ENCODE peak calls at places on chromosomes 5 and 9, in five cellular contexts. A is fibroblast of lung, N is bronchial epithelial cell, K is cardiac muscle cell, W is hepatocyte. O is an unnamed sample.

GRCh38 chr5:42547146-42547545 is 123.9 kb downstream of the GHR start:
- DNase-seq in W (peak), K (no peak), N (peak), A (peak), O (no peak)

GRCh38 chr9:91807640-91808246 is 142.3 kb downstream of the ROR2 start:
- DNase-seq in N (no peak), K (peak), W (no peak), A (no peak), O (no peak)

GRCh38 chr5:178058321-178059012 is 54.9 kb upstream of the N4BP3 start:
- DNase-seq in K (no peak), A (no peak), W (no peak), N (no peak), O (no peak)

GRCh38 chr9:89080193-89080592 is 88.9 kb downstream of the S1PR3 start:
- DNase-seq in K (no peak), W (no peak), N (no peak), A (no peak), O (no peak)

GRCh38 chr5:172802585-172803176 is 31.4 kb upstream of the ERGIC1 start:
- DNase-seq in K (no peak), A (peak), W (no peak), N (peak), O (no peak)

GRCh38 chr5:30607301-30607700 is 586.2 kb upstream of the CDH6 start:
- DNase-seq in A (peak), K (no peak), N (peak), W (no peak), O (no peak)

GRCh38 chr5:125257057-125257970 is 510.9 kb upstream of the ZNF608 start:
- DNase-seq in N (peak), W (no peak), A (peak), K (peak), O (no peak)

GRCh38 chr5:79666758-79667157 is 22.9 kb upstream of the CMYA5 start:
- DNase-seq in N (no peak), W (no peak), A (no peak), K (no peak), O (no peak)

GRCh38 chr9:70011366-70011765 is 32.3 kb upstream of the MAMDC2 start:
- DNase-seq in N (no peak), W (no peak), A (peak), K (no peak), O (no peak)

GRCh38 chr5:136066705-136067271 is 38.0 kb downstream of the TGFBI start:
- DNase-seq in A (peak), K (no peak), W (no peak), N (peak), O (no peak)

GRCh38 chr5:43000198-43000840 is 39.8 kb downstream of the ANXA2R start:
- DNase-seq in W (peak), K (peak), A (peak), N (no peak), O (no peak)

GRCh38 chr5:33322632-33323031 is 118.1 kb upstream of the TARS1 start:
- DNase-seq in A (no peak), W (no peak), K (no peak), N (no peak), O (no peak)

GRCh38 chr9:38039090-38039906 is 29.7 kb downstream of the SHB start:
- DNase-seq in W (no peak), N (no peak), K (peak), A (peak), O (no peak)

GRCh38 chr9:99579964-99580363 is 241.7 kb upstream of the NR4A3 start:
- DNase-seq in N (no peak), W (no peak), K (no peak), A (no peak), O (no peak)

GRCh38 chr9:98709968-98710965 is 1.5 kb upstream of the GABBR2 start:
- DNase-seq in W (peak), A (peak), K (peak), N (peak), O (no peak)

GRCh38 chr5:62575556-62575955 is 3.1 kb upstream of the LRRC70 start:
- DNase-seq in N (no peak), A (no peak), K (no peak), W (no peak), O (no peak)

GRCh38 chr5:143887302-143887638 is 75.3 kb downstream of the HMHB1 start:
- DNase-seq in N (peak), K (peak), A (peak), W (no peak), O (peak)

GRCh38 chr9:134243778-134244467 is 79.6 kb upstream of the RNU6ATAC start:
- DNase-seq in W (no peak), K (no peak), A (peak), N (no peak), O (no peak)

GRCh38 chr9:36293918-36294317 is 35.7 kb upstream of the GNE start:
- DNase-seq in K (no peak), A (no peak), N (no peak), W (no peak), O (no peak)

GRCh38 chr9:36290996-36291395 is 32.7 kb upstream of the GNE start:
- DNase-seq in K (no peak), W (no peak), A (no peak), N (no peak), O (no peak)

GRCh38 chr9:36289836-36290435 is 31.7 kb upstream of the GNE start:
- DNase-seq in N (no peak), K (no peak), A (no peak), W (no peak), O (no peak)

GRCh38 chr9:36293171-36293570 is 34.9 kb upstream of the GNE start:
- DNase-seq in K (no peak), A (no peak), N (no peak), W (no peak), O (no peak)

GRCh38 chr9:36292641-36293040 is 34.4 kb upstream of the GNE start:
- DNase-seq in A (no peak), W (no peak), K (no peak), N (no peak), O (no peak)
- TF ChIP-seq CTCF in A (no peak), W (no peak), K (no peak), N (no peak), O (no peak)

DNA sequence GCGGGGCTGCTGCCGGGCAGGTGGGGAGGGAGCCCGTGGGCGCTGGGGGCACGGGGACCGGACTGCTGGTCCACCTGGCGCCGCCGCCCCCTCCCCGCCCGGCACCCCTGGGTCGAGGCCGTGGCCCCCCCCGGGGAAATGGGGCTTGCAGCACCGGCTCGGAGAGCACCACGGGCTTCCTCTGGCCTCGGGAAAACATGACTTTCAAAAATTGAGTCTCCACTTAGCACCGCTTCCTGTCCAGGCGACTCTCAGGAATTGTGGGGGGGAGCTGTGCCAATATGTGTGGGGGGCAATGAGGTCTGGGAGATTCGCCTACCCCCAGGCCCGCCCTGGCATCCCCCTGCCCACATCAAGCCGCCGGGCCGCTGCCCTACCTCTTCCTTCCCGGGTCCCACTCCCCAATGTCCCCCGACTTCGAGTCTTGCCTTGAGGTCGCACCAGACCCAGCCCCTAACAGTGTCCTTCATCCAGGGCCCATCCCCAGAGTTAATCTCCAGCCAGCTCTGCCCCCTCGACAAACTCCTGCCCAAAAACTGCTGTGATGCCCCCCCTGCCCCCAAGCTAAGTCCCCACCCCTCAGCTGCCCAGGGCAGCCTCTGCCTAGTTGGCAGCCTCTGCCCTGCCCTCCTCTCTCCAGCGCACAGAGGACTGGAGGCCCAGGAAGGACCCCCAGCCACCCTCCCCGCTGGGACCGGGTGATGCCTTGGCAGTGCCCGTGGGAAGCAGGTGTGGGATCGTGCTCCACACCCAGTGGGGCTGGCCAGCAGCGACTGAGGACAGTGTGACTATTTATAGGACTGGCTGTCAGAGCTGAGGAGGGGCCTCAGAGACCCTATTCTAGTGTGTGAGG is 3.9 kb downstream of the EGFL7 start:
- DNase-seq in N (no peak), K (peak), W (no peak), A (no peak), O (no peak)
- H3K4me3 ChIP-seq in N (peak), K (peak), W (peak), A (no peak), O (peak)

DNA sequence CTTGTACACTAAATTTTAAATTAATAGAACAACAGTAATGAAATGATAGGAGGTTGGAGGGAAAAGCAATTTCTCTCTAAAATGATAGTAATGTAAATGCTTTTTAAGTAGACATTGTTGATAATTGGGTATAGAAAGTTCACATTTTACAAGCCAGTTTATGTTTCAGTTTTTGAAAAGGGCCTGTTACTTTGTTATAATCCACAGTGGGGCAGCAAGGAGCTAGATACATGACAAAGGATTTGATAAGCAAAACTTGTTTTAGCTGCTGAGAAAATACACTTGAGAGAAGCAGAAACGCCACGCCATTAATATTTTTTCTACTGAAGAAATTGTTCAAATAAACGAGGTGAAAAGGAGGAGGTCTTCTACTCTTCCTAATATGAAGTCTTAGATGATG is 30.2 kb downstream of the SREK1 start:
- DNase-seq in W (peak), K (peak), A (peak), N (peak), O (no peak)
- TF ChIP-seq CTCF in W (peak), K (peak), A (peak), N (peak), O (no peak)

DNA sequence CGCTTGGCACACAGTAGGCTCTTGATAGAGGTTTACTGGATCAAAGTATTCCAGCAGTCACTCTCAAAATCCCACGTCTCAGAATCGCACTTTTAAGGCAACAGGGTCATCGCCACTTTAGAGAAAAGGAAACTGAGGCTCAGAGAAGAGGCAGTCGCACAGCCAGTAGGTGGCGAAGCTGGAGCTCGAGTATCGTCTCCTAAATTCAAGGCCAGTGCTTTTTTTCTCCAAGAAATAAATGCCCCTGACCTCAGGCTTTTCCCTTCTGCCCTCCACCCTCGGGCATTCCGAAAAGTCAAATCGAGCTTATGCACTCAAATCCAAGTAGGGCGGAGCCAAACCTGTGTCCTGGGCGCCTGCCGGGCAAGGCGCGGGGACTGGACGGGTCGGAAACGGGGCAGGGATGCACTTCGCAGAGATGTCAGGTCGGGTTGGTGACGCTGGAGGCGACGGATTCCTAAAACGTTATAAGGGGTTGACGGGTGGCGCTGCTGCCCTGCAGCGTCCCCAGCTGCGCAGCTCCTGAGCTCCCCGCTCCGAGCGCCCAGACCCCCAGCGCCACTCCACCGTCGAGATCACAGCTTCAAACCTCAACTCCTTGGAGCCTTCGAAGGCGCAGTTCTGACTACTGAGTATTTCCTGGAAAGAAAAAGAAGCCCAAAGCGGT is 4.7 kb upstream of the FOXB2 start:
- DNase-seq in K (no peak), W (no peak), N (no peak), A (no peak), O (no peak)
- H3K4me3 ChIP-seq in K (no peak), W (no peak), N (no peak), A (no peak), O (no peak)

DNA sequence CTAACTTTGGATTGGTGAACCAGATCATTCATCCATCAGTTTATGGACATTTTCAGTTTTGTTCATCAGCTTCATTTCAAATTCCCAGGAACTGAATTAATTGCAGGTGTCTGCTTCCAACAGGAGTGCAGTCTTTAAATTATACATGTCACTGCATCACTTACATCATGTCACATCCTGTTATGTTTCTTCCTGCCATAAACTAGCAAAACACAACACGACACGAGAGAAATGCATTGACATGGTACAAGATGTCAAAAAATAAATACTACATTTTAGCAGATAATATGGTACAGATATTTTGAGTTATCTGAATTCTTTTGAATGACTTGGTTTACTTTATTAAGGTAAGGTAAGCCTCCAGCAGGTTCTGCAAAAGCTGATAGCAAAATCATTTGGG is 415.5 kb downstream of the NR2F1-AS1 start:
- DNase-seq in A (no peak), W (no peak), N (no peak), K (no peak), O (no peak)
- TF ChIP-seq CTCF in A (no peak), W (no peak), N (no peak), K (no peak), O (no peak)

O was measured in thoracic aorta.